ENCODE peak calls at places on chromosomes 6 and 20, in four cellular contexts. P, U, E and C are unnamed samples.

GRCh38 chr6:53494076-53494475 is 50.8 kb downstream of the GCLC start:
- DNase-seq in U (no peak), P (no peak), E (no peak), C (no peak)

GRCh38 chr6:170023620-170024521 is 267.0 kb downstream of the DLL1 start:
- DNase-seq in E (no peak), P (no peak), U (no peak), C (no peak)

GRCh38 chr6:5995705-5996686 is 10.7 kb downstream of the NRN1 start:
- DNase-seq in U (peak), E (no peak), P (peak), C (peak)

GRCh38 chr6:155528982-155529453 is 73.4 kb upstream of the NOX3 start:
- DNase-seq in E (no peak), P (peak), U (no peak), C (no peak)

GRCh38 chr6:51322505-51322904 is 503.8 kb downstream of the TFAP2B start:
- DNase-seq in U (no peak), E (no peak), P (peak), C (no peak)

GRCh38 chr20:61985096-61985495 is 80.6 kb downstream of the TAF4 start:
- DNase-seq in U (no peak), P (no peak), E (no peak), C (no peak)

GRCh38 chr20:6492396-6493055 is 275.0 kb upstream of the BMP2 start:
- DNase-seq in P (no peak), E (no peak), U (no peak), C (no peak)

GRCh38 chr6:157912326-157912725 is 69.3 kb upstream of the SYNJ2 start:
- DNase-seq in U (no peak), P (no peak), E (no peak), C (no peak)

GRCh38 chr6:144853603-144854002 is 568.5 kb downstream of the UTRN start:
- DNase-seq in U (no peak), P (no peak), E (no peak), C (no peak)

GRCh38 chr20:31751126-31751525 is 12.0 kb downstream of the TPX2 start:
- DNase-seq in P (no peak), E (no peak), U (no peak), C (no peak)

GRCh38 chr6:335572-335971 is 43.3 kb downstream of the DUSP22 start:
- DNase-seq in P (no peak), U (no peak), E (no peak), C (no peak)

GRCh38 chr20:32539817-32540675 is 45.1 kb downstream of the NOL4L start:
- DNase-seq in P (peak), U (no peak), E (no peak), C (no peak)

GRCh38 chr20:25014816-25015215 is 22.3 kb upstream of the APMAP start:
- DNase-seq in U (no peak), E (no peak), P (no peak), C (no peak)

GRCh38 chr6:127162808-127163207 is 44.3 kb downstream of the RSPO3 start:
- DNase-seq in E (no peak), U (no peak), P (no peak), C (no peak)

GRCh38 chr6:156917213-156917612 is 140.0 kb downstream of the ARID1B start:
- DNase-seq in P (no peak), E (no peak), U (no peak), C (no peak)

GRCh38 chr6:165702669-165703068 is 39.6 kb upstream of the PDE10A start:
- DNase-seq in E (no peak), U (no peak), P (no peak), C (no peak)

GRCh38 chr6:27139753-27140522 is 107.6 kb upstream of the PRSS16 start:
- DNase-seq in U (peak), P (no peak), E (no peak), C (no peak)

GRCh38 chr20:62067547-62068260 is 2.0 kb upstream of the TAF4 start:
- DNase-seq in U (no peak), E (no peak), P (no peak), C (no peak)

GRCh38 chr6:132246632-132247270 is 154.5 kb downstream of the MOXD1 start:
- DNase-seq in U (no peak), P (no peak), E (no peak), C (no peak)

GRCh38 chr6:86511962-86512361 is 425.4 kb upstream of the HTR1E start:
- DNase-seq in P (no peak), E (no peak), U (no peak), C (no peak)

GRCh38 chr20:63172726-63173125 is 43.2 kb downstream of the YTHDF1 start:
- DNase-seq in E (no peak), U (peak), P (peak), C (peak)

GRCh38 chr6:42049116-42049809 is 1.1 kb upstream of the TAF8 start:
- DNase-seq in U (no peak), P (no peak), E (no peak), C (peak)

GRCh38 chr6:77837034-77837784 is 184.4 kb downstream of the MEI4 start:
- DNase-seq in P (no peak), U (no peak), E (no peak), C (no peak)

GRCh38 chr6:159718634-159719033 is 8.7 kb upstream of the WTAP start:
- DNase-seq in U (no peak), P (no peak), E (no peak), C (no peak)

GRCh38 chr6:162941128-162941527 is 213.4 kb downstream of the PACRG start:
- DNase-seq in E (no peak), U (no peak), P (no peak), C (no peak)

GRCh38 chr6:22880686-22881433 is 311.5 kb downstream of the HDGFL1 start:
- DNase-seq in P (peak), U (no peak), E (no peak), C (no peak)

GRCh38 chr6:31525553-31525931 is 3.2 kb upstream of the MCCD1 start:
- DNase-seq in P (no peak), U (peak), E (no peak), C (no peak)

GRCh38 chr6:170358496-170358895 is 51.9 kb downstream of the FAM120B start:
- DNase-seq in P (no peak), E (no peak), U (no peak), C (no peak)

GRCh38 chr6:7146079-7146828 is 38.5 kb downstream of the RREB1 start:
- DNase-seq in U (no peak), P (peak), E (no peak), C (no peak)

GRCh38 chr6:124053315-124053714 is 249.7 kb downstream of the NKAIN2 start:
- DNase-seq in E (no peak), P (no peak), U (no peak), C (no peak)

GRCh38 chr6:119568580-119568979 is 219.0 kb upstream of the MAN1A1 start:
- DNase-seq in P (no peak), E (no peak), U (no peak), C (no peak)

GRCh38 chr6:12296255-12296573 is 6.1 kb downstream of the EDN1 start:
- DNase-seq in P (peak), E (no peak), U (no peak), C (no peak)
- TF ChIP-seq CBFB in P (no peak), E (no peak), U (no peak), C (no peak)

GRCh38 chr6:43246301-43247114 is 3.2 kb downstream of the TTBK1 start:
- DNase-seq in E (no peak), P (peak), U (peak), C (peak)
- TF ChIP-seq ATF2 in E (no peak), P (no peak), U (no peak), C (no peak)

GRCh38 chr20:9444921-9445320 is 69.5 kb upstream of the LAMP5 start:
- DNase-seq in U (no peak), E (no peak), P (no peak), C (no peak)

GRCh38 chr20:9439806-9440205 is 74.6 kb upstream of the LAMP5 start:
- DNase-seq in E (no peak), U (no peak), P (no peak), C (no peak)

GRCh38 chr20:9442858-9443257 is 71.5 kb upstream of the LAMP5 start:
- DNase-seq in P (peak), U (no peak), E (peak), C (no peak)

GRCh38 chr20:9441948-9442347 is 72.4 kb upstream of the LAMP5 start:
- DNase-seq in P (no peak), E (peak), U (no peak), C (no peak)

GRCh38 chr20:9440891-9441290 is 73.5 kb upstream of the LAMP5 start:
- DNase-seq in U (no peak), E (no peak), P (no peak), C (no peak)
- TF ChIP-seq CBFB in U (no peak), E (no peak), P (no peak), C (no peak)

GRCh38 chr6:15490242-15491100 is 172.4 kb downstream of the DTNBP1 start:
- DNase-seq in U (no peak), E (no peak), P (no peak), C (no peak)
- TF ChIP-seq ATF2 in U (no peak), E (no peak), P (no peak), C (no peak)

DNA sequence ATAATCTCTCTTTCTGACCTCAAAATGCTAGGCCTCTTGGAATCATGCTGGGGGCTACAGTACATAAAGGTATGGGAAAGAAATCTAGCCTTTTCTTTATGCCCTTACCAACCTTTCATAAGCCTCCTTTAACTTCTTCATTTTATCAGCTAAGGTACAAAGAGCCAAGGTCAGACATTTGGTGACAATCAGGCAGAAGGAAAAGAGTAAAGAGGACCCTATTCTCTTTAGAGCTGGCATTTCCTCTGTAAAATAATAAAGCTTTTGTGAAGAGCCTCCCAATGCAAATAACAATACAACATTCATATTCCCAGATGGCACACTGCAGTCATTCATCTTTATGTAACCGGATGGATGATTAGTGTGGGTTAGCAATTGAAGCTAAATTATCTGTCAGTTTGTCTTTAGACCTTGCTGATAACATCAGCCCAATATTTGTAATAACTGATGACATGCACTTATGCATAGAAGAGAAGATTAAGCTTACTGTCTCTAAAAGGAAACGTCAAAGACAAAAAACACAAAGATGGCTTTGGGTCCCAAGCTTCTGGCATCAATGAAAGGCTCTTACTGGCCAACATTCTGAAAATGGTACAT is 163.1 kb downstream of the IBTK start:
- DNase-seq in U (no peak), P (peak), E (no peak), C (no peak)
- TF ChIP-seq CBFB in U (no peak), P (no peak), E (no peak), C (no peak)

GRCh38 chr20:50226093-50226974 is 35.7 kb downstream of the CEBPB start:
- DNase-seq in P (no peak), E (no peak), U (peak), C (no peak)

GRCh38 chr20:50222568-50223320 is 32.1 kb downstream of the CEBPB start:
- DNase-seq in E (no peak), P (no peak), U (no peak), C (no peak)

GRCh38 chr20:50223321-50223995 is 32.8 kb downstream of the CEBPB start:
- DNase-seq in P (no peak), U (no peak), E (no peak), C (no peak)

GRCh38 chr20:50224052-50224451 is 33.4 kb downstream of the CEBPB start:
- DNase-seq in U (no peak), E (no peak), P (no peak), C (no peak)

GRCh38 chr20:50224553-50225255 is 34.1 kb downstream of the CEBPB start:
- DNase-seq in U (peak), E (no peak), P (no peak), C (peak)
- TF ChIP-seq ATF2 in U (no peak), E (no peak), P (no peak), C (no peak)

DNA sequence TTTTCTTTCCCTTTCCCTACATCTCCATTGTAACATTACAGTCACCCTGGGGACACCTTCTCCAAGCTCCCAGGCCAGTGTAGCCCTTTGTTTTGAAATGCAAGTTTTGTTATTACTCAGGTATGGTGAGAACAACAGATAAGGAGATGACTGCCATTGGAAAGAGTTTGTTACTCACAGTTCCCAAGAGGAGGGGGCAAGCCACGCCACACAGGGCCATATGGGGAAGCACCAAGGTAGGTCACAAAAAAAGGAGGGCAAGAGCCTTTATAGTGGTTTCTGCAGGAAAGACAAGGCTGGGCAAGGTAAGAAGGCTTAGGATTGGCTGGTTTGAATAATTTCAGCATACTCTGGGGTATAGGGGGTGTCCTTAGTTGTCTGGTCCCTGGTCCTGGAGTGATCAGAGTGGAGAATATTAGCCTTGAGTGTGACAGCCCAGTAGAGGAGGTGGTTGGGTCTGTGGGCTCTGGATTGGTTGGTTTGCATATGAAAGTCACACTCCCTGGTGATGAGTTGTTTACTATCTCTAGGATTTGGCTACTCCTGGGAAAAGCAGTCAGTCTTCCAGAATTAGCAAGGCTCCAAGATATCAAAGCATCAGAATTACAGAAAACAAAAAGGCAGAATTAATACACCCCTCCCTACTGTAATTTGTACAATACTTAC is 33.1 kb upstream of the SMLR1 start:
- DNase-seq in U (no peak), P (no peak), E (no peak), C (no peak)
- TF ChIP-seq CBFB in U (no peak), P (no peak), E (no peak), C (no peak)

GRCh38 chr20:47784256-47784598 is 1.1 kb downstream of the SULF2 start:
- DNase-seq in E (no peak), U (no peak), P (no peak), C (no peak)
- TF ChIP-seq ATF2 in E (no peak), U (no peak), P (no peak), C (no peak)

GRCh38 chr20:51512645-51513044 is 29.9 kb downstream of the NFATC2 start:
- DNase-seq in P (no peak), U (no peak), E (no peak), C (no peak)
- TF ChIP-seq CBFB in P (no peak), U (no peak), E (no peak), C (no peak)

GRCh38 chr20:8547035-8547649 is 415.1 kb downstream of the PLCB1 start:
- DNase-seq in U (no peak), P (no peak), E (no peak), C (no peak)

GRCh38 chr20:8542115-8542486 is 410.0 kb downstream of the PLCB1 start:
- DNase-seq in U (no peak), E (no peak), P (no peak), C (no peak)

GRCh38 chr20:8547968-8548588 is 416.0 kb downstream of the PLCB1 start:
- DNase-seq in E (no peak), U (no peak), P (no peak), C (no peak)

GRCh38 chr20:8549192-8549591 is 417.1 kb downstream of the PLCB1 start:
- DNase-seq in E (no peak), U (no peak), P (no peak), C (no peak)

DNA sequence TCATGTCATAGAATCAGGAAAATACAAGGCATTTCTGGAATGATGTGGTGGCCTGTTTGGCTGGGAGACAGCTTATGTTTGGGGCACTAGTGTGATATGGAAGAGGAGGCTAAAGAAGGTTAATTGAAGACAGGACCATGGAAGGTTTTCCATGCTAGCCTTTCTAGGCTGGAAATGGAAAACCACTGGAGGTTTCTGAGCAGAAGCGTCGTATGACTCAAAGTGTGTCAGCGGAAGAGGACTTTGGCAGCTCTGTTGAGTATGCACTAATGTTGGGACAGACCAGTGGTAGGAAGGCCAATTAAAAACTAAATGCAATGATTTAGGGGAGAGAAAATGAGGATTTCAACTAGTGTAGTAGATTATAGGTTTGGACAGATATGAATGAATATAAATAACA is 413.1 kb downstream of the PLCB1 start:
- DNase-seq in U (no peak), E (no peak), P (no peak), C (no peak)
- TF ChIP-seq ATF2 in U (no peak), E (no peak), P (no peak), C (no peak)